ENCODE peak calls at places on chromosomes 16 and 17, in six cellular contexts. F is memory B cell; R is AG08395; S is GDM1; A is activated T-cell treated with anti-CD3 and anti-CD28 coated beads, Interleukin-2, amount 50 U/mL, for 4 hours; T is fibroblast of lung. N is an unnamed sample.

GRCh38 chr17:20613248-20613647 is 33.7 kb downstream of the CDRT15L2 start:
- DNase-seq in A (no peak), F (no peak), R (no peak), S (no peak), T (no peak), N (no peak)

GRCh38 chr17:66831383-66832220 is 3.3 kb upstream of the CACNG5 start:
- DNase-seq in F (no peak), A (no peak), S (no peak), T (no peak), R (no peak), N (no peak)

GRCh38 chr17:10114931-10115535 is 83.4 kb downstream of the GAS7 start:
- DNase-seq in F (peak; percentile 32), A (peak; percentile 62), T (peak; percentile 98), S (peak; percentile 88), R (peak; percentile 97), N (peak; percentile 95)

GRCh38 chr17:74758846-74759163 is 10.4 kb downstream of the NHERF1 start:
- DNase-seq in A (no peak), F (no peak), R (peak; percentile 75), S (peak; percentile 52), T (no peak), N (peak; percentile 71)

GRCh38 chr17:66829386-66829864 is 5.5 kb upstream of the CACNG5 start:
- DNase-seq in F (no peak), A (no peak), S (no peak), R (peak; percentile 76), T (peak; percentile 74), N (peak; percentile 7)

GRCh38 chr17:14395255-14395654 is 94.4 kb downstream of the HS3ST3B1 start:
- DNase-seq in S (no peak), A (no peak), F (no peak), R (no peak), T (no peak), N (no peak)

GRCh38 chr17:82598256-82599011 is 49.8 kb downstream of the WDR45B start:
- DNase-seq in R (peak; percentile 36), F (no peak), T (peak; percentile 60), S (no peak), A (no peak), N (no peak)

GRCh38 chr16:47713225-47713595 is 252.1 kb downstream of the PHKB start:
- DNase-seq in S (peak; percentile 53), A (no peak), T (peak; percentile 83), F (no peak), R (peak; percentile 59), N (no peak)

GRCh38 chr16:85648782-85649181 is 35.7 kb downstream of the GSE1 start:
- DNase-seq in F (no peak), S (no peak), A (no peak), T (no peak), R (no peak), N (no peak)

GRCh38 chr17:179721-180379 is 1.6 kb downstream of the DOC2B start:
- DNase-seq in R (no peak), A (no peak), T (no peak), S (no peak), F (no peak), N (no peak)

GRCh38 chr17:1365445-1366039 is 34.5 kb downstream of the YWHAE start:
- DNase-seq in F (peak; percentile 38), A (peak; percentile 34), T (peak; percentile 87), S (peak; percentile 51), R (peak; percentile 71), N (no peak)

GRCh38 chr17:7019839-7020519 is 2.9 kb upstream of the BCL6B start:
- DNase-seq in A (no peak), T (peak; percentile 65), R (peak; percentile 59), F (no peak), S (no peak), N (no peak)

GRCh38 chr16:70715113-70715711 is 29.4 kb upstream of the MTSS2 start:
- DNase-seq in S (no peak), R (peak; percentile 95), T (peak; percentile 99), F (no peak), A (no peak), N (no peak)

GRCh38 chr16:48112603-48113400 is 43.0 kb downstream of the ABCC12 start:
- DNase-seq in F (no peak), A (no peak), R (no peak), S (no peak), T (no peak), N (no peak)

GRCh38 chr17:75508848-75509450 is 6.4 kb downstream of the CASKIN2 start:
- DNase-seq in T (no peak), F (no peak), R (no peak), S (no peak), A (no peak), N (no peak)

GRCh38 chr17:78378225-78379133 is at the start of gene PGS1:
- DNase-seq in R (peak; percentile 74), F (peak; percentile 83), T (peak; percentile 72), A (peak; percentile 74), S (peak; percentile 64), N (no peak)

GRCh38 chr17:75404739-75405364 is 626 bp downstream of the GRB2 start:
- DNase-seq in R (peak; percentile 27), A (peak; percentile 41), S (no peak), F (peak; percentile 46), T (no peak), N (peak; percentile 51)

N was measured in HL-60.